ENCODE peak calls at places on chromosomes 13 and 19, in ten cellular contexts. One of them, this sample, is unnamed.

GRCh38 chr13:42102961-42103688 is 54.7 kb downstream of the DGKH start:
- DNase-seq in activated effector memory CD4-positive, alpha-beta T cell treated with anti-CD3 and anti-CD28 coated beads, Interleukin-2, amount 50 U/mL, for 16 hours: no peak
- DNase-seq in astrocyte: peak; percentile 73
- DNase-seq in stimulated activated naive CD8-positive, alpha-beta T cell treated with anti-CD3 and anti-CD28 coated beads, Interleukin-15, amount 100 ng/mL, for 72 hours: no peak
- DNase-seq in coronary artery: no peak
- DNase-seq in RPMI7951: peak; percentile 58
- DNase-seq in NCI-H1417: no peak
- DNase-seq in SW480: no peak
- DNase-seq in right atrium auricular region: no peak
- DNase-seq in thoracic aorta: no peak
- DNase-seq in this sample: no peak

GRCh38 chr13:78022164-78022877 is 103.7 kb upstream of the EDNRB start:
- DNase-seq in activated effector memory CD4-positive, alpha-beta T cell treated with anti-CD3 and anti-CD28 coated beads, Interleukin-2, amount 50 U/mL, for 16 hours: peak; percentile 63
- DNase-seq in thoracic aorta: no peak
- DNase-seq in coronary artery: no peak
- DNase-seq in RPMI7951: peak; percentile 43
- DNase-seq in right atrium auricular region: no peak
- DNase-seq in stimulated activated naive CD8-positive, alpha-beta T cell treated with anti-CD3 and anti-CD28 coated beads, Interleukin-15, amount 100 ng/mL, for 72 hours: peak; percentile 55
- DNase-seq in astrocyte: peak; percentile 60
- DNase-seq in NCI-H1417: peak; percentile 44
- DNase-seq in SW480: no peak
- DNase-seq in this sample: peak; percentile 24

GRCh38 chr13:32136716-32137115 is 105.1 kb downstream of the FRY start:
- DNase-seq in activated effector memory CD4-positive, alpha-beta T cell treated with anti-CD3 and anti-CD28 coated beads, Interleukin-2, amount 50 U/mL, for 16 hours: no peak
- DNase-seq in SW480: no peak
- DNase-seq in right atrium auricular region: no peak
- DNase-seq in RPMI7951: no peak
- DNase-seq in NCI-H1417: peak; percentile 83
- DNase-seq in stimulated activated naive CD8-positive, alpha-beta T cell treated with anti-CD3 and anti-CD28 coated beads, Interleukin-15, amount 100 ng/mL, for 72 hours: no peak
- DNase-seq in astrocyte: no peak
- DNase-seq in coronary artery: no peak
- DNase-seq in thoracic aorta: no peak
- DNase-seq in this sample: no peak

GRCh38 chr13:59744747-59745394 is 418.9 kb downstream of the DIAPH3 start:
- DNase-seq in activated effector memory CD4-positive, alpha-beta T cell treated with anti-CD3 and anti-CD28 coated beads, Interleukin-2, amount 50 U/mL, for 16 hours: no peak
- DNase-seq in thoracic aorta: no peak
- DNase-seq in astrocyte: no peak
- DNase-seq in coronary artery: no peak
- DNase-seq in RPMI7951: no peak
- DNase-seq in right atrium auricular region: no peak
- DNase-seq in SW480: no peak
- DNase-seq in NCI-H1417: no peak
- DNase-seq in stimulated activated naive CD8-positive, alpha-beta T cell treated with anti-CD3 and anti-CD28 coated beads, Interleukin-15, amount 100 ng/mL, for 72 hours: no peak
- DNase-seq in this sample: no peak

GRCh38 chr13:21549633-21550032 is 54.3 kb downstream of the MICU2 start:
- DNase-seq in astrocyte: peak; percentile 36
- DNase-seq in stimulated activated naive CD8-positive, alpha-beta T cell treated with anti-CD3 and anti-CD28 coated beads, Interleukin-15, amount 100 ng/mL, for 72 hours: no peak
- DNase-seq in coronary artery: no peak
- DNase-seq in SW480: no peak
- DNase-seq in thoracic aorta: no peak
- DNase-seq in NCI-H1417: no peak
- DNase-seq in activated effector memory CD4-positive, alpha-beta T cell treated with anti-CD3 and anti-CD28 coated beads, Interleukin-2, amount 50 U/mL, for 16 hours: no peak
- DNase-seq in RPMI7951: no peak
- DNase-seq in right atrium auricular region: no peak
- DNase-seq in this sample: no peak

GRCh38 chr19:39212377-39212742 is 8.3 kb upstream of the SYCN start:
- DNase-seq in stimulated activated naive CD8-positive, alpha-beta T cell treated with anti-CD3 and anti-CD28 coated beads, Interleukin-15, amount 100 ng/mL, for 72 hours: peak; percentile 66
- DNase-seq in NCI-H1417: peak; percentile 29
- DNase-seq in SW480: no peak
- DNase-seq in coronary artery: no peak
- DNase-seq in RPMI7951: no peak
- DNase-seq in right atrium auricular region: no peak
- DNase-seq in astrocyte: no peak
- DNase-seq in activated effector memory CD4-positive, alpha-beta T cell treated with anti-CD3 and anti-CD28 coated beads, Interleukin-2, amount 50 U/mL, for 16 hours: peak; percentile 83
- DNase-seq in thoracic aorta: no peak
- DNase-seq in this sample: no peak

GRCh38 chr19:1591421-1592022 is 1.1 kb downstream of the MBD3 start:
- DNase-seq in astrocyte: no peak
- DNase-seq in RPMI7951: no peak
- DNase-seq in NCI-H1417: peak; percentile 77
- DNase-seq in right atrium auricular region: no peak
- DNase-seq in coronary artery: peak; percentile 72
- DNase-seq in thoracic aorta: no peak
- DNase-seq in SW480: no peak
- DNase-seq in stimulated activated naive CD8-positive, alpha-beta T cell treated with anti-CD3 and anti-CD28 coated beads, Interleukin-15, amount 100 ng/mL, for 72 hours: no peak
- DNase-seq in activated effector memory CD4-positive, alpha-beta T cell treated with anti-CD3 and anti-CD28 coated beads, Interleukin-2, amount 50 U/mL, for 16 hours: peak; percentile 70
- DNase-seq in this sample: no peak

GRCh38 chr13:113923376-113924063 is 50.4 kb downstream of the C13orf46 start:
- DNase-seq in coronary artery: peak; percentile 40
- DNase-seq in RPMI7951: no peak
- DNase-seq in right atrium auricular region: peak; percentile 50
- DNase-seq in stimulated activated naive CD8-positive, alpha-beta T cell treated with anti-CD3 and anti-CD28 coated beads, Interleukin-15, amount 100 ng/mL, for 72 hours: no peak
- DNase-seq in SW480: no peak
- DNase-seq in NCI-H1417: no peak
- DNase-seq in thoracic aorta: no peak
- DNase-seq in astrocyte: no peak
- DNase-seq in activated effector memory CD4-positive, alpha-beta T cell treated with anti-CD3 and anti-CD28 coated beads, Interleukin-2, amount 50 U/mL, for 16 hours: peak; percentile 19
- DNase-seq in this sample: no peak

GRCh38 chr19:31338069-31338767 is 11.0 kb downstream of the TSHZ3 start:
- DNase-seq in coronary artery: no peak
- DNase-seq in thoracic aorta: no peak
- DNase-seq in activated effector memory CD4-positive, alpha-beta T cell treated with anti-CD3 and anti-CD28 coated beads, Interleukin-2, amount 50 U/mL, for 16 hours: no peak
- DNase-seq in NCI-H1417: no peak
- DNase-seq in right atrium auricular region: peak; percentile 81
- DNase-seq in astrocyte: peak; percentile 42
- DNase-seq in stimulated activated naive CD8-positive, alpha-beta T cell treated with anti-CD3 and anti-CD28 coated beads, Interleukin-15, amount 100 ng/mL, for 72 hours: no peak
- DNase-seq in RPMI7951: peak; percentile 50
- DNase-seq in SW480: no peak
- DNase-seq in this sample: peak; percentile 67

GRCh38 chr13:98780972-98781869 is 28.7 kb upstream of the SLC15A1 start:
- DNase-seq in SW480: no peak
- DNase-seq in RPMI7951: no peak
- DNase-seq in coronary artery: no peak
- DNase-seq in astrocyte: no peak
- DNase-seq in NCI-H1417: no peak
- DNase-seq in stimulated activated naive CD8-positive, alpha-beta T cell treated with anti-CD3 and anti-CD28 coated beads, Interleukin-15, amount 100 ng/mL, for 72 hours: no peak
- DNase-seq in activated effector memory CD4-positive, alpha-beta T cell treated with anti-CD3 and anti-CD28 coated beads, Interleukin-2, amount 50 U/mL, for 16 hours: no peak
- DNase-seq in right atrium auricular region: no peak
- DNase-seq in thoracic aorta: no peak
- DNase-seq in this sample: no peak

GRCh38 chr19:50418186-50419021 is at the start of gene SPIB:
- DNase-seq in NCI-H1417: no peak
- DNase-seq in RPMI7951: no peak
- DNase-seq in coronary artery: no peak
- DNase-seq in astrocyte: no peak
- DNase-seq in thoracic aorta: no peak
- DNase-seq in SW480: no peak
- DNase-seq in stimulated activated naive CD8-positive, alpha-beta T cell treated with anti-CD3 and anti-CD28 coated beads, Interleukin-15, amount 100 ng/mL, for 72 hours: no peak
- DNase-seq in right atrium auricular region: no peak
- DNase-seq in activated effector memory CD4-positive, alpha-beta T cell treated with anti-CD3 and anti-CD28 coated beads, Interleukin-2, amount 50 U/mL, for 16 hours: no peak
- DNase-seq in this sample: no peak

GRCh38 chr19:41958367-41959055 is 610 bp downstream of the RABAC1 start:
- DNase-seq in astrocyte: peak; percentile 58
- DNase-seq in activated effector memory CD4-positive, alpha-beta T cell treated with anti-CD3 and anti-CD28 coated beads, Interleukin-2, amount 50 U/mL, for 16 hours: peak; percentile 94
- DNase-seq in stimulated activated naive CD8-positive, alpha-beta T cell treated with anti-CD3 and anti-CD28 coated beads, Interleukin-15, amount 100 ng/mL, for 72 hours: peak; percentile 75
- DNase-seq in NCI-H1417: peak; percentile 76
- DNase-seq in SW480: peak; percentile 77
- DNase-seq in thoracic aorta: peak; percentile 59
- DNase-seq in RPMI7951: peak; percentile 57
- DNase-seq in right atrium auricular region: peak; percentile 84
- DNase-seq in coronary artery: peak; percentile 90
- DNase-seq in this sample: peak; percentile 73

GRCh38 chr19:30046522-30046921 is 104.5 kb downstream of the URI1 start:
- DNase-seq in activated effector memory CD4-positive, alpha-beta T cell treated with anti-CD3 and anti-CD28 coated beads, Interleukin-2, amount 50 U/mL, for 16 hours: no peak
- DNase-seq in astrocyte: peak; percentile 4
- DNase-seq in right atrium auricular region: no peak
- DNase-seq in NCI-H1417: peak; percentile 62
- DNase-seq in thoracic aorta: no peak
- DNase-seq in coronary artery: no peak
- DNase-seq in stimulated activated naive CD8-positive, alpha-beta T cell treated with anti-CD3 and anti-CD28 coated beads, Interleukin-15, amount 100 ng/mL, for 72 hours: no peak
- DNase-seq in SW480: peak; percentile 7
- DNase-seq in RPMI7951: no peak
- DNase-seq in this sample: no peak

GRCh38 chr13:40377783-40378182 is 288.7 kb downstream of the FOXO1 start:
- DNase-seq in astrocyte: peak; percentile 75
- DNase-seq in NCI-H1417: no peak
- DNase-seq in SW480: no peak
- DNase-seq in stimulated activated naive CD8-positive, alpha-beta T cell treated with anti-CD3 and anti-CD28 coated beads, Interleukin-15, amount 100 ng/mL, for 72 hours: no peak
- DNase-seq in activated effector memory CD4-positive, alpha-beta T cell treated with anti-CD3 and anti-CD28 coated beads, Interleukin-2, amount 50 U/mL, for 16 hours: peak; percentile 73
- DNase-seq in right atrium auricular region: no peak
- DNase-seq in thoracic aorta: no peak
- DNase-seq in RPMI7951: peak; percentile 77
- DNase-seq in coronary artery: no peak
- DNase-seq in this sample: no peak

GRCh38 chr13:44402902-44403719 is 29.5 kb downstream of the SERP2 start:
- DNase-seq in thoracic aorta: no peak
- DNase-seq in activated effector memory CD4-positive, alpha-beta T cell treated with anti-CD3 and anti-CD28 coated beads, Interleukin-2, amount 50 U/mL, for 16 hours: no peak
- DNase-seq in RPMI7951: no peak
- DNase-seq in right atrium auricular region: no peak
- DNase-seq in coronary artery: no peak
- DNase-seq in stimulated activated naive CD8-positive, alpha-beta T cell treated with anti-CD3 and anti-CD28 coated beads, Interleukin-15, amount 100 ng/mL, for 72 hours: no peak
- DNase-seq in NCI-H1417: peak; percentile 8
- DNase-seq in astrocyte: no peak
- DNase-seq in SW480: peak; percentile 52
- DNase-seq in this sample: no peak

GRCh38 chr13:112982281-112983041 is 13.4 kb downstream of the MCF2L start:
- DNase-seq in SW480: no peak
- DNase-seq in NCI-H1417: peak; percentile 48
- DNase-seq in RPMI7951: no peak
- DNase-seq in stimulated activated naive CD8-positive, alpha-beta T cell treated with anti-CD3 and anti-CD28 coated beads, Interleukin-15, amount 100 ng/mL, for 72 hours: no peak
- DNase-seq in coronary artery: no peak
- DNase-seq in astrocyte: no peak
- DNase-seq in right atrium auricular region: no peak
- DNase-seq in activated effector memory CD4-positive, alpha-beta T cell treated with anti-CD3 and anti-CD28 coated beads, Interleukin-2, amount 50 U/mL, for 16 hours: no peak
- DNase-seq in thoracic aorta: no peak
- DNase-seq in this sample: no peak

GRCh38 chr19:11420894-11421606 is 1.9 kb upstream of the RGL3 start:
- DNase-seq in activated effector memory CD4-positive, alpha-beta T cell treated with anti-CD3 and anti-CD28 coated beads, Interleukin-2, amount 50 U/mL, for 16 hours: no peak
- DNase-seq in coronary artery: no peak
- DNase-seq in right atrium auricular region: peak; percentile 66
- DNase-seq in astrocyte: no peak
- DNase-seq in NCI-H1417: no peak
- DNase-seq in SW480: no peak
- DNase-seq in RPMI7951: no peak
- DNase-seq in stimulated activated naive CD8-positive, alpha-beta T cell treated with anti-CD3 and anti-CD28 coated beads, Interleukin-15, amount 100 ng/mL, for 72 hours: no peak
- DNase-seq in thoracic aorta: no peak
- DNase-seq in this sample: no peak

GRCh38 chr13:61765940-61766666 is 350.5 kb upstream of the PCDH20 start:
- DNase-seq in coronary artery: no peak
- DNase-seq in right atrium auricular region: no peak
- DNase-seq in activated effector memory CD4-positive, alpha-beta T cell treated with anti-CD3 and anti-CD28 coated beads, Interleukin-2, amount 50 U/mL, for 16 hours: no peak
- DNase-seq in thoracic aorta: no peak
- DNase-seq in RPMI7951: no peak
- DNase-seq in astrocyte: no peak
- DNase-seq in NCI-H1417: no peak
- DNase-seq in SW480: no peak
- DNase-seq in stimulated activated naive CD8-positive, alpha-beta T cell treated with anti-CD3 and anti-CD28 coated beads, Interleukin-15, amount 100 ng/mL, for 72 hours: no peak
- DNase-seq in this sample: no peak

GRCh38 chr19:56476671-56477428 is at the start of gene ZNF667:
- DNase-seq in activated effector memory CD4-positive, alpha-beta T cell treated with anti-CD3 and anti-CD28 coated beads, Interleukin-2, amount 50 U/mL, for 16 hours: no peak
- DNase-seq in NCI-H1417: peak; percentile 52
- DNase-seq in SW480: no peak
- DNase-seq in thoracic aorta: peak; percentile 2
- DNase-seq in astrocyte: peak; percentile 62
- DNase-seq in right atrium auricular region: no peak
- DNase-seq in RPMI7951: peak; percentile 75
- DNase-seq in coronary artery: no peak
- DNase-seq in stimulated activated naive CD8-positive, alpha-beta T cell treated with anti-CD3 and anti-CD28 coated beads, Interleukin-15, amount 100 ng/mL, for 72 hours: peak; percentile 36
- DNase-seq in this sample: no peak

GRCh38 chr13:73717632-73718031 is 416.6 kb downstream of the KLF12 start:
- DNase-seq in activated effector memory CD4-positive, alpha-beta T cell treated with anti-CD3 and anti-CD28 coated beads, Interleukin-2, amount 50 U/mL, for 16 hours: no peak
- DNase-seq in NCI-H1417: peak; percentile 23
- DNase-seq in right atrium auricular region: no peak
- DNase-seq in SW480: no peak
- DNase-seq in RPMI7951: peak; percentile 62
- DNase-seq in coronary artery: no peak
- DNase-seq in astrocyte: peak; percentile 78
- DNase-seq in stimulated activated naive CD8-positive, alpha-beta T cell treated with anti-CD3 and anti-CD28 coated beads, Interleukin-15, amount 100 ng/mL, for 72 hours: no peak
- DNase-seq in thoracic aorta: no peak
- DNase-seq in this sample: no peak

GRCh38 chr19:19460761-19461265 is 54.5 kb downstream of the TSSK6 start:
- DNase-seq in right atrium auricular region: peak; percentile 86
- DNase-seq in stimulated activated naive CD8-positive, alpha-beta T cell treated with anti-CD3 and anti-CD28 coated beads, Interleukin-15, amount 100 ng/mL, for 72 hours: peak; percentile 57
- DNase-seq in activated effector memory CD4-positive, alpha-beta T cell treated with anti-CD3 and anti-CD28 coated beads, Interleukin-2, amount 50 U/mL, for 16 hours: peak; percentile 87
- DNase-seq in RPMI7951: no peak
- DNase-seq in coronary artery: no peak
- DNase-seq in NCI-H1417: no peak
- DNase-seq in thoracic aorta: no peak
- DNase-seq in astrocyte: no peak
- DNase-seq in SW480: no peak
- DNase-seq in this sample: peak; percentile 56

GRCh38 chr13:80305737-80306136 is 35.2 kb downstream of the SPRY2 start:
- DNase-seq in astrocyte: no peak
- DNase-seq in thoracic aorta: no peak
- DNase-seq in NCI-H1417: no peak
- DNase-seq in coronary artery: no peak
- DNase-seq in SW480: no peak
- DNase-seq in activated effector memory CD4-positive, alpha-beta T cell treated with anti-CD3 and anti-CD28 coated beads, Interleukin-2, amount 50 U/mL, for 16 hours: no peak
- DNase-seq in right atrium auricular region: no peak
- DNase-seq in stimulated activated naive CD8-positive, alpha-beta T cell treated with anti-CD3 and anti-CD28 coated beads, Interleukin-15, amount 100 ng/mL, for 72 hours: no peak
- DNase-seq in RPMI7951: no peak
- DNase-seq in this sample: no peak

GRCh38 chr19:8052464-8052859 is at the start of gene CCL25:
- DNase-seq in RPMI7951: no peak
- DNase-seq in stimulated activated naive CD8-positive, alpha-beta T cell treated with anti-CD3 and anti-CD28 coated beads, Interleukin-15, amount 100 ng/mL, for 72 hours: no peak
- DNase-seq in SW480: no peak
- DNase-seq in activated effector memory CD4-positive, alpha-beta T cell treated with anti-CD3 and anti-CD28 coated beads, Interleukin-2, amount 50 U/mL, for 16 hours: no peak
- DNase-seq in NCI-H1417: no peak
- DNase-seq in coronary artery: no peak
- DNase-seq in right atrium auricular region: no peak
- DNase-seq in thoracic aorta: no peak
- DNase-seq in astrocyte: no peak
- DNase-seq in this sample: no peak

This sample was measured in tibial nerve.